ENCODE peak calls at places on chromosomes 11 and 22, in five cellular contexts. D is upper lobe of right lung, K is uterus, E is T-helper 1 cell, O is SHP77 treated with DMSO at 0.1 percent for 48 hours. U is an unnamed sample.

GRCh38 chr11:86740628-86741488 is 59.5 kb upstream of the PRSS23 start:
- DNase-seq in D (no peak), K (peak; percentile 59), E (peak; percentile 42), O (no peak), U (peak; percentile 86)

GRCh38 chr22:50517495-50518260 is 7.7 kb downstream of the SCO2 start:
- DNase-seq in D (no peak), K (no peak), E (no peak), O (no peak), U (no peak)

GRCh38 chr11:69807416-69807815 is 11.8 kb downstream of the FGF3 start:
- DNase-seq in D (no peak), K (no peak), E (no peak), O (no peak), U (no peak)

GRCh38 chr11:295351-296205 is 3.7 kb downstream of the IFITM5 start:
- DNase-seq in D (peak; percentile 63), K (no peak), E (no peak), O (no peak), U (peak; percentile 14)

GRCh38 chr11:69173925-69174591 is 18.3 kb downstream of the SMIM38 start:
- DNase-seq in D (peak; percentile 30), K (no peak), E (no peak), O (no peak), U (no peak)

GRCh38 chr22:24181088-24181995 is at the start of gene SUSD2:
- DNase-seq in D (peak; percentile 85), K (no peak), E (no peak), O (no peak), U (no peak)

GRCh38 chr11:35082322-35083180 is 56.4 kb upstream of the CD44 start:
- DNase-seq in D (peak; percentile 88), K (peak; percentile 66), E (peak; percentile 91), O (no peak), U (peak; percentile 78)

GRCh38 chr11:123308077-123308476 is 113.0 kb upstream of the CLMP start:
- DNase-seq in D (no peak), K (no peak), E (no peak), O (no peak), U (no peak)

GRCh38 chr22:48358886-48359612 is 1468.6 kb downstream of the BRD1 start:
- DNase-seq in D (peak; percentile 56), K (no peak), E (no peak), O (no peak), U (no peak)

GRCh38 chr11:92829671-92830070 is 139.8 kb upstream of the MTNR1B start:
- DNase-seq in D (no peak), K (no peak), E (no peak), O (no peak), U (no peak)

U was measured in tibial artery.